ENCODE peak calls at places on chromosomes 1 and 21, in ten cellular contexts. M is stomach, B is psoas muscle, V is tibial artery, K is Peyer's patch, C is SJCRH30, W is small intestine, N is MM.1S, I is endodermal cell, F is transverse colon. X is an unnamed sample.

GRCh38 chr1:168057921-168058320 is 78.8 kb downstream of the GPR161 start:
- DNase-seq in F (no peak), V (no peak), N (no peak), W (no peak), M (no peak), I (no peak), B (no peak), C (no peak), K (no peak), X (no peak)

GRCh38 chr1:4627353-4627752 is 27.1 kb upstream of the AJAP1 start:
- DNase-seq in K (no peak), I (peak; percentile 70), B (no peak), C (no peak), N (no peak), W (no peak), M (no peak), V (no peak), F (no peak), X (no peak)

GRCh38 chr1:162293293-162293692 is 83.4 kb downstream of the SPATA46 start:
- DNase-seq in W (no peak), N (no peak), I (no peak), C (no peak), V (no peak), F (no peak), M (no peak), K (no peak), B (no peak), X (no peak)

GRCh38 chr21:31555741-31556191 is 103.7 kb upstream of the SOD1 start:
- DNase-seq in F (no peak), I (peak; percentile 80), W (no peak), K (no peak), B (no peak), M (no peak), C (no peak), V (no peak), N (no peak), X (no peak)

GRCh38 chr1:24294228-24294672 is 24.9 kb upstream of the GRHL3 start:
- DNase-seq in N (no peak), V (peak; percentile 75), I (peak; percentile 42), W (no peak), M (no peak), F (peak; percentile 37), B (peak; percentile 48), K (peak; percentile 28), C (no peak), X (no peak)

GRCh38 chr1:67840449-67840848 is 7.2 kb upstream of the GNG12 start:
- DNase-seq in I (no peak), F (no peak), B (no peak), W (no peak), N (no peak), M (no peak), V (no peak), K (no peak), C (no peak), X (no peak)

GRCh38 chr1:242739246-242739645 is 214.7 kb upstream of the PLD5 start:
- DNase-seq in W (no peak), V (no peak), M (no peak), B (no peak), I (no peak), C (peak; percentile 76), N (no peak), F (no peak), K (no peak), X (no peak)

GRCh38 chr1:110211503-110212164 is 1.5 kb downstream of the KCNC4 start:
- DNase-seq in W (no peak), I (no peak), B (no peak), F (no peak), M (no peak), C (no peak), N (no peak), V (no peak), K (no peak), X (no peak)

GRCh38 chr1:85550784-85551516 is 29.6 kb upstream of the CCN1 start:
- DNase-seq in K (no peak), I (no peak), W (no peak), V (no peak), F (no peak), C (no peak), N (no peak), M (no peak), B (no peak), X (no peak)

GRCh38 chr21:37079211-37079824 is 6.3 kb downstream of the TTC3 start:
- DNase-seq in I (no peak), C (no peak), M (no peak), V (no peak), K (no peak), F (no peak), W (no peak), B (no peak), N (peak; percentile 50), X (peak; percentile 19)

GRCh38 chr1:13628218-13628617 is 44.6 kb downstream of the PDPN start:
- DNase-seq in F (no peak), I (no peak), N (no peak), W (no peak), C (no peak), B (no peak), M (no peak), V (no peak), K (no peak), X (no peak)

GRCh38 chr21:18951291-18952038 is 547.9 kb upstream of the TMPRSS15 start:
- DNase-seq in B (no peak), N (peak; percentile 69), V (no peak), I (peak; percentile 82), M (no peak), W (peak; percentile 60), K (no peak), C (peak; percentile 78), F (peak; percentile 24), X (no peak)

GRCh38 chr1:110628356-110629105 is 22.4 kb upstream of the KCNA2 start:
- DNase-seq in I (peak; percentile 22), V (no peak), N (no peak), K (no peak), W (no peak), B (no peak), C (no peak), F (no peak), M (no peak), X (no peak)

GRCh38 chr1:53172751-53173498 is 23.7 kb upstream of the CPT2 start:
- DNase-seq in W (peak; percentile 61), V (no peak), M (no peak), K (no peak), B (no peak), C (peak; percentile 63), N (no peak), F (peak; percentile 41), I (no peak), X (no peak)

GRCh38 chr1:94321662-94322061 is 84.3 kb upstream of the ARHGAP29 start:
- DNase-seq in I (no peak), N (no peak), F (no peak), W (no peak), V (no peak), C (peak; percentile 76), B (no peak), K (no peak), M (no peak), X (no peak)

GRCh38 chr1:44777969-44778635 is 2.8 kb downstream of the RPS8 start:
- DNase-seq in N (no peak), I (no peak), W (no peak), F (no peak), M (no peak), B (no peak), C (no peak), K (no peak), V (no peak), X (no peak)

GRCh38 chr1:58975888-58976287 is 192.0 kb upstream of the JUN start:
- DNase-seq in V (no peak), K (no peak), I (no peak), N (no peak), W (no peak), F (no peak), M (no peak), B (no peak), C (no peak), X (no peak)

GRCh38 chr1:158521666-158522058 is 32.5 kb downstream of the OR6Y1 start:
- DNase-seq in K (no peak), I (no peak), W (no peak), F (no peak), N (no peak), V (no peak), C (no peak), B (no peak), M (no peak), X (no peak)
- H3K27ac ChIP-seq in K (no peak overlapping the region), I (no peak overlapping the region), W (no peak overlapping the region), F (no peak overlapping the region), N (no peak overlapping the region), V (no peak overlapping the region), C (no peak overlapping the region), B (no peak overlapping the region), M (no peak overlapping the region), X (no peak overlapping the region)

GRCh38 chr1:66296901-66297300 is 237.1 kb upstream of the SGIP1 start:
- DNase-seq in V (no peak), M (no peak), K (no peak), W (no peak), C (no peak), F (no peak), N (no peak), B (no peak), I (no peak), X (no peak)
- H3K4me1 ChIP-seq in V (no peaks in the 10 kb centered on the region), M (peaks cover 16% of the 10 kb centered on the region), K (no peaks in the 10 kb centered on the region), W (peaks cover 11% of the 10 kb centered on the region), C (no peaks in the 10 kb centered on the region), F (no peaks in the 10 kb centered on the region), N (peaks cover 13% of the 10 kb centered on the region), B (peaks cover 25% of the 10 kb centered on the region), I (peaks cover 3% of the 10 kb centered on the region), X (peaks cover 17% of the 10 kb centered on the region)

GRCh38 chr1:165356876-165357275 is 361 bp upstream of the LMX1A start:
- DNase-seq in M (no peak), W (no peak), V (no peak), K (no peak), C (no peak), N (no peak), I (peak; percentile 82), B (no peak), F (no peak), X (no peak)
- H3K4me3 ChIP-seq in M (peak overlapping the region; percentile 60), W (no peak overlapping the region), V (peak overlapping the region; percentile 40), K (peak overlapping the region; percentile 22), C (no peak overlapping the region), N (no peak overlapping the region), I (peak overlapping the region; percentile 78), B (peak overlapping the region; percentile 67), F (no peak overlapping the region), X (no peak overlapping the region)

GRCh38 chr1:8663090-8663802 is 154.2 kb downstream of the RERE start:
- DNase-seq in F (no peak), W (no peak), M (no peak), V (no peak), K (no peak), N (no peak), B (no peak), I (no peak), C (no peak), X (no peak)

GRCh38 chr1:8662380-8663072 is 154.9 kb downstream of the RERE start:
- DNase-seq in C (no peak), B (no peak), F (no peak), W (no peak), M (no peak), V (no peak), I (no peak), N (no peak), K (no peak), X (peak; percentile 30)

GRCh38 chr1:8665824-8666223 is 151.6 kb downstream of the RERE start:
- DNase-seq in V (no peak), B (no peak), K (no peak), C (no peak), M (no peak), W (no peak), F (no peak), I (no peak), N (no peak), X (peak; percentile 42)

GRCh38 chr1:8664887-8665286 is 152.6 kb downstream of the RERE start:
- DNase-seq in M (no peak), W (no peak), F (no peak), C (no peak), I (no peak), K (no peak), N (no peak), V (no peak), B (no peak), X (no peak)

GRCh38 chr1:8663915-8664331 is 153.5 kb downstream of the RERE start:
- DNase-seq in C (no peak), K (no peak), I (no peak), M (peak; percentile 35), B (no peak), F (peak; percentile 28), N (no peak), V (peak; percentile 23), W (peak; percentile 76), X (peak; percentile 67)
- H3K27ac ChIP-seq in C (no peak overlapping the region), K (peak overlapping the region; percentile 48), I (no peak overlapping the region), M (peak overlapping the region; percentile 75), B (peak overlapping the region; percentile 94), F (peak overlapping the region; percentile 47), N (no peak overlapping the region), V (no peak overlapping the region), W (peak overlapping the region; percentile 68), X (no peak overlapping the region)

X was measured in CD4-positive, CD25-positive, alpha-beta regulatory T cell.